ENCODE peak calls at places on chromosomes 3 and 15, in five cellular contexts. I is K562, D is HepG2, F is GM12878, U is SK-N-SH. R is an unnamed sample.

GRCh38 chr15:79967331-79968182 is 3.4 kb downstream of the BCL2A1 start:
- DNase-seq in F (no peak), U (no peak), I (no peak), D (no peak), R (no peak)

GRCh38 chr15:73694419-73694818 is 10.2 kb downstream of the CD276 start:
- DNase-seq in I (no peak), U (no peak), F (no peak), D (no peak), R (no peak)

GRCh38 chr3:157074490-157074889 is 85.5 kb downstream of the CCNL1 start:
- DNase-seq in I (no peak), U (no peak), D (no peak), F (no peak), R (no peak)

GRCh38 chr15:74044267-74045110 is 37.9 kb downstream of the GOLGA6A start:
- DNase-seq in D (no peak), U (no peak), I (no peak), F (no peak), R (no peak)

GRCh38 chr15:74317820-74318375 is 49.5 kb downstream of the CYP11A1 start:
- DNase-seq in D (no peak), U (peak; percentile 42), I (no peak), F (no peak), R (no peak)

GRCh38 chr15:38683382-38684242 is 119.0 kb upstream of the RASGRP1 start:
- DNase-seq in I (peak; percentile 62), F (no peak), U (peak; percentile 43), D (peak; percentile 27), R (peak; percentile 27)

GRCh38 chr15:72172796-72173195 is 24.8 kb downstream of the GRAMD2A start:
- DNase-seq in F (no peak), U (no peak), D (no peak), I (no peak), R (no peak)

GRCh38 chr3:128084675-128085021 is 32.4 kb downstream of the SEC61A1 start:
- DNase-seq in F (no peak), U (no peak), D (no peak), I (no peak), R (no peak)

GRCh38 chr3:42097166-42097946 is 6.2 kb downstream of the TRAK1 start:
- DNase-seq in D (no peak), U (no peak), F (no peak), I (no peak), R (no peak)

GRCh38 chr3:149512073-149512782 is 37.7 kb downstream of the TM4SF4 start:
- DNase-seq in F (no peak), U (peak; percentile 78), D (peak; percentile 64), I (peak; percentile 53), R (peak; percentile 78)

GRCh38 chr3:48565591-48566400 is 2.2 kb upstream of the UCN2 start:
- DNase-seq in I (no peak), D (no peak), U (no peak), F (no peak), R (no peak)

GRCh38 chr15:72535911-72536310 is 61.8 kb downstream of the ARIH1 start:
- DNase-seq in F (no peak), U (no peak), D (no peak), I (no peak), R (no peak)

GRCh38 chr3:152302521-152303021 is 33.8 kb downstream of the MBNL1 start:
- DNase-seq in F (peak; percentile 68), D (peak; percentile 78), U (no peak), I (no peak), R (no peak)

GRCh38 chr15:34709866-34710265 is 44.9 kb downstream of the GJD2 start:
- DNase-seq in I (no peak), F (no peak), D (no peak), U (no peak), R (no peak)

GRCh38 chr3:191345334-191345733 is 15.0 kb upstream of the UTS2B start:
- DNase-seq in U (no peak), F (no peak), I (no peak), D (no peak), R (no peak)

GRCh38 chr15:66390670-66391069 is 4.0 kb downstream of the MAP2K1 start:
- DNase-seq in U (no peak), D (no peak), I (peak; percentile 41), F (peak; percentile 78), R (no peak)

GRCh38 chr3:45966969-45967640 is 23.8 kb downstream of the CXCR6 start:
- DNase-seq in I (no peak), D (no peak), U (no peak), F (no peak), R (no peak)

GRCh38 chr15:70437882-70438331 is 325.5 kb downstream of the UACA start:
- DNase-seq in F (no peak), D (no peak), I (no peak), U (peak; percentile 65), R (no peak)

GRCh38 chr3:8481380-8481779 is 20.2 kb upstream of the LMCD1 start:
- DNase-seq in I (no peak), D (no peak), F (no peak), U (no peak), R (no peak)

GRCh38 chr3:140440446-140440845 is 237.4 kb upstream of the TRIM42 start:
- DNase-seq in U (no peak), F (no peak), I (no peak), D (no peak), R (no peak)

GRCh38 chr3:45191924-45192417 is 34.1 kb downstream of the TMEM158 start:
- DNase-seq in I (no peak), D (peak; percentile 74), U (no peak), F (no peak), R (no peak)

GRCh38 chr3:5231536-5231935 is 44.0 kb downstream of the EDEM1 start:
- DNase-seq in I (no peak), U (no peak), F (no peak), D (no peak), R (no peak)
- TF ChIP-seq FOXM1 in I (no peak), U (no peak), F (no peak), D (no peak), R (no peak)

DNA sequence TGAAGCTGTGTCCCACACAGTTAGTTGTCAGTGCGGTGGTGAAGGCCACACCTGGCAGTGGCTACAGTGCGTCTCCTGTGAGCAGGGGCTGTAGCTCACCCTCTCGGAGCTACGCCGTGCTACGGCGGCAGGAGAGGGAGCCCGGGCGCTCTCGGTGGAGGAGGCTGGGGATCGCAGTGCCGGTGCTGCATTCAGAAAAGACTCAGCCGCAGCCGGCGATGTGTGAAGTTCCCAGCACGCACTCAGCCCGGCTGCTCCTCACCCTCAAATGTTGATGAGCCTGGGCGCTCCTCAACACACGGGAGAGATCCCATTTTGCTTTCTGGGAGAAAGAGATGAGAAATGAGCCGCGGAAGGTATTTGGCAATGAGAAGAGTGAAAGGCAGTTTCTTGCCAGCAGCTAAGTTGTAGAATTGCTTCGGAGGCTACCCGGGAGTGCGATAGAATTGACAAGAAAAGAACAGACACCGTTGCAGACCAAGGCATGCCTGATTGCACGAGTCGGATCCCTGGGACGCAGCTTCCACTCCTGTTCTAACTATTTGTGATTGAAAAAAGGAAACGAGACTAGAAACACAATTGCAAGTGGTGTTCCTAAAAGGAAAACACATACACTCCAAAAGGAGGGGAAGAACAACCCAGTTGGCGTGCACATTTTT is at the start of gene UNC13C:
- DNase-seq in I (no peak), D (peak; percentile 1), U (peak; percentile 30), F (no peak), R (peak; percentile 6)
- TF ChIP-seq FOXM1 in I (no peak), D (no peak), U (no peak), F (no peak), R (no peak)

DNA sequence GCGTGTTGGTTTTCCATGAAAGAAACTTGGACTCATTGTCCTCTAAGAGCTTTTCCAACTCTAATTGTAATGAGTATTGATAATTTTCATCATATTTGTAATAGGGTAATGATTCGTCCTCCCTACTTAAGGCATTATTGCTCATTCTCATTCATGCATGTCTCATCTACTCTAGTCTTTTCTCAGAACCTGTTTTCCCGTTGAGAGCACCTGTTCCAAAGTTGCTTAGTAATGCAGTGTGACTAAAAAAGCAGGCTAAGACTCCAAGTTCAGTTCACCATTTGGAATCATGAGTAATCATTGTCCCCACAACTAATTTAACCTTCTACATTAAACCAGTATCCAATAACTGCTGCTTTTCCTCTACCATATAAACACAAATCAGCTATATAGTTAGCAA is 84.0 kb downstream of the FILIP1L start:
- DNase-seq in F (no peak), D (no peak), U (no peak), I (no peak), R (no peak)
- TF ChIP-seq FOXM1 in F (no peak), D (no peak), U (no peak), I (no peak), R (no peak)

DNA sequence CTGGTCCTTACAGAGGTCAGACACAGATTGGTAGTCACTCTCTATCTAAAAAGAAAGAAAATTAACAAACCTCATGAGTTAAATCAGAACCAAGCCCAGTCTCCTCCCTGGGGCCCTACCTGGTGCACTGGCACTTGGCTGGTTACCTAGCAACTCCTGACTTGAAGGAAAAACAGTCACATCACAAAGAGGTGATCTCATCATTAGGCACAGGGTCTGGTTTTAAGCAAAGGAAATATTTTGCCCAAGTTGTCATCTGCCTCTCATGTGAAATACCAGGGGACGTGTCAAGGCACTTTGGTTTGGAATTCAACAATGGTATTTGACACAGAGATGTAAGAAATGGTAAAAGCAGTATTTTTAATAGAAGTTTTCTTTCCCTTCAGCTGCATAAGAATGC is 47.7 kb upstream of the FMN1 start:
- DNase-seq in F (no peak), D (peak; percentile 10), I (no peak), U (peak; percentile 7), R (no peak)
- TF ChIP-seq FOXM1 in F (no peak), D (no peak), I (no peak), U (no peak), R (no peak)